ENCODE peak calls at places on chromosome 13, in ten cellular contexts. One of them, this sample, is unnamed.

GRCh38 chr13:102399791-102400618 is 1.8 kb downstream of the FGF14 start:
- DNase-seq in A549: peak; percentile 28
- DNase-seq in adrenal gland: peak; percentile 65
- DNase-seq in IMR-90: no peak
- DNase-seq in endothelial cell of umbilical vein: no peak
- DNase-seq in heart left ventricle: peak; percentile 37
- DNase-seq in uterus: peak; percentile 15
- DNase-seq in ovary: no peak
- DNase-seq in body of pancreas: peak; percentile 49
- DNase-seq in HCT116: no peak
- DNase-seq in this sample: no peak

GRCh38 chr13:26618726-26619125 is 61.2 kb downstream of the WASF3 start:
- DNase-seq in body of pancreas: no peak
- DNase-seq in heart left ventricle: no peak
- DNase-seq in A549: no peak
- DNase-seq in IMR-90: no peak
- DNase-seq in HCT116: no peak
- DNase-seq in ovary: no peak
- DNase-seq in adrenal gland: no peak
- DNase-seq in uterus: no peak
- DNase-seq in endothelial cell of umbilical vein: no peak
- DNase-seq in this sample: no peak

GRCh38 chr13:86689901-86690300 is 890.7 kb upstream of the SLITRK6 start:
- DNase-seq in ovary: no peak
- DNase-seq in uterus: no peak
- DNase-seq in heart left ventricle: no peak
- DNase-seq in IMR-90: no peak
- DNase-seq in HCT116: no peak
- DNase-seq in adrenal gland: no peak
- DNase-seq in endothelial cell of umbilical vein: no peak
- DNase-seq in body of pancreas: no peak
- DNase-seq in A549: no peak
- DNase-seq in this sample: no peak

GRCh38 chr13:111337206-111337605 is 16.8 kb downstream of the TEX29 start:
- DNase-seq in HCT116: no peak
- DNase-seq in adrenal gland: no peak
- DNase-seq in A549: no peak
- DNase-seq in endothelial cell of umbilical vein: no peak
- DNase-seq in ovary: no peak
- DNase-seq in body of pancreas: no peak
- DNase-seq in heart left ventricle: no peak
- DNase-seq in IMR-90: peak; percentile 96
- DNase-seq in uterus: no peak
- DNase-seq in this sample: no peak

GRCh38 chr13:51520524-51520923 is 63.7 kb upstream of the WDFY2 start:
- DNase-seq in endothelial cell of umbilical vein: no peak
- DNase-seq in IMR-90: peak; percentile 80
- DNase-seq in HCT116: no peak
- DNase-seq in body of pancreas: no peak
- DNase-seq in adrenal gland: no peak
- DNase-seq in A549: no peak
- DNase-seq in ovary: no peak
- DNase-seq in uterus: no peak
- DNase-seq in heart left ventricle: no peak
- DNase-seq in this sample: no peak

GRCh38 chr13:20136781-20137703 is 23.8 kb downstream of the GJA3 start:
- DNase-seq in uterus: no peak
- DNase-seq in ovary: no peak
- DNase-seq in IMR-90: no peak
- DNase-seq in heart left ventricle: no peak
- DNase-seq in adrenal gland: no peak
- DNase-seq in A549: peak; percentile 54
- DNase-seq in body of pancreas: peak; percentile 74
- DNase-seq in HCT116: no peak
- DNase-seq in endothelial cell of umbilical vein: no peak
- DNase-seq in this sample: no peak

GRCh38 chr13:33274264-33274663 is 11.3 kb downstream of the STARD13 start:
- DNase-seq in body of pancreas: no peak
- DNase-seq in IMR-90: no peak
- DNase-seq in uterus: no peak
- DNase-seq in heart left ventricle: no peak
- DNase-seq in adrenal gland: no peak
- DNase-seq in A549: no peak
- DNase-seq in HCT116: no peak
- DNase-seq in ovary: no peak
- DNase-seq in endothelial cell of umbilical vein: no peak
- DNase-seq in this sample: no peak

GRCh38 chr13:111204438-111205177 is 89.5 kb downstream of the ARHGEF7 start:
- DNase-seq in ovary: peak; percentile 85
- DNase-seq in IMR-90: peak; percentile 84
- DNase-seq in A549: no peak
- DNase-seq in body of pancreas: peak; percentile 39
- DNase-seq in adrenal gland: peak; percentile 80
- DNase-seq in endothelial cell of umbilical vein: peak; percentile 41
- DNase-seq in uterus: peak; percentile 66
- DNase-seq in HCT116: no peak
- DNase-seq in heart left ventricle: peak; percentile 83
- DNase-seq in this sample: peak; percentile 87

GRCh38 chr13:24184855-24185254 is 24.3 kb downstream of the SPATA13 start:
- DNase-seq in endothelial cell of umbilical vein: no peak
- DNase-seq in uterus: no peak
- DNase-seq in A549: no peak
- DNase-seq in ovary: no peak
- DNase-seq in body of pancreas: peak; percentile 57
- DNase-seq in adrenal gland: no peak
- DNase-seq in IMR-90: no peak
- DNase-seq in HCT116: no peak
- DNase-seq in heart left ventricle: no peak
- DNase-seq in this sample: no peak

GRCh38 chr13:95874286-95874685 is 178.9 kb downstream of the UGGT2 start:
- DNase-seq in A549: no peak
- DNase-seq in HCT116: no peak
- DNase-seq in adrenal gland: no peak
- DNase-seq in heart left ventricle: no peak
- DNase-seq in body of pancreas: no peak
- DNase-seq in IMR-90: peak; percentile 0
- DNase-seq in ovary: no peak
- DNase-seq in uterus: no peak
- DNase-seq in endothelial cell of umbilical vein: no peak
- DNase-seq in this sample: no peak

GRCh38 chr13:41388143-41388881 is 69.0 kb upstream of the RGCC start:
- DNase-seq in A549: no peak
- DNase-seq in adrenal gland: no peak
- DNase-seq in body of pancreas: peak; percentile 29
- DNase-seq in endothelial cell of umbilical vein: no peak
- DNase-seq in uterus: no peak
- DNase-seq in ovary: no peak
- DNase-seq in heart left ventricle: no peak
- DNase-seq in HCT116: no peak
- DNase-seq in IMR-90: no peak
- DNase-seq in this sample: no peak

GRCh38 chr13:33188093-33188882 is 97.3 kb downstream of the STARD13 start:
- DNase-seq in IMR-90: peak; percentile 57
- DNase-seq in heart left ventricle: no peak
- DNase-seq in A549: no peak
- DNase-seq in uterus: no peak
- DNase-seq in adrenal gland: no peak
- DNase-seq in body of pancreas: no peak
- DNase-seq in HCT116: no peak
- DNase-seq in endothelial cell of umbilical vein: peak; percentile 45
- DNase-seq in ovary: no peak
- DNase-seq in this sample: no peak

GRCh38 chr13:40052954-40053353 is 397.5 kb downstream of the COG6 start:
- DNase-seq in heart left ventricle: no peak
- DNase-seq in A549: no peak
- DNase-seq in ovary: no peak
- DNase-seq in uterus: no peak
- DNase-seq in endothelial cell of umbilical vein: no peak
- DNase-seq in IMR-90: no peak
- DNase-seq in adrenal gland: no peak
- DNase-seq in body of pancreas: no peak
- DNase-seq in HCT116: no peak
- DNase-seq in this sample: no peak

GRCh38 chr13:40043759-40044158 is 388.3 kb downstream of the COG6 start:
- DNase-seq in endothelial cell of umbilical vein: no peak
- DNase-seq in body of pancreas: no peak
- DNase-seq in HCT116: no peak
- DNase-seq in adrenal gland: no peak
- DNase-seq in A549: no peak
- DNase-seq in IMR-90: no peak
- DNase-seq in ovary: no peak
- DNase-seq in uterus: no peak
- DNase-seq in heart left ventricle: no peak
- DNase-seq in this sample: no peak

GRCh38 chr13:40048551-40048950 is 393.1 kb downstream of the COG6 start:
- DNase-seq in A549: no peak
- DNase-seq in endothelial cell of umbilical vein: no peak
- DNase-seq in ovary: no peak
- DNase-seq in IMR-90: no peak
- DNase-seq in adrenal gland: no peak
- DNase-seq in uterus: no peak
- DNase-seq in heart left ventricle: no peak
- DNase-seq in HCT116: no peak
- DNase-seq in body of pancreas: no peak
- DNase-seq in this sample: no peak

DNA sequence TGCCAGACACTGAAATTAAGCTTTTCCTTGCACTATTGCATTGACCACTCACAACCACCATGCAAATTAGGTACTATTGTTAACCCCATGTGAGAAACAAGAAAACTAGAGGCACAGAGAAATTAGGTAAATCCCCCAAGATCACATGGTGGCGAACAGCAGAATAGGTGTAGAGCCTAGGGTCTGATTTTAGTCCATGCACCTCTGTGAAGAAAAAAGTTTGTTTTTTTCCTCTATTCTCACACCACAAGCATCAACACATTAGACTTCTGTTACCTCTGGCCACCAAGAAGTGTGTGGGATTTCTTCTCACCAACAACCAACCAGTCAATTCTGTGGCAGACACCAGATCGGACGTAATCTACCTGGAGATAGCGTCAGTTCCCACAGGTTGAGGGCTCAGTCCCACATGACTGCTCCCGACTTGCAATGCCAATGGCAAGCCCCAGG is 391.9 kb downstream of the COG6 start:
- DNase-seq in body of pancreas: no peak
- DNase-seq in HCT116: no peak
- DNase-seq in IMR-90: no peak
- DNase-seq in endothelial cell of umbilical vein: no peak
- DNase-seq in uterus: no peak
- DNase-seq in heart left ventricle: no peak
- DNase-seq in ovary: no peak
- DNase-seq in A549: no peak
- DNase-seq in adrenal gland: no peak
- DNase-seq in this sample: no peak
- TF ChIP-seq POLR2A in body of pancreas: no peak
- TF ChIP-seq POLR2A in HCT116: no peak
- TF ChIP-seq POLR2A in IMR-90: no peak
- TF ChIP-seq POLR2A in endothelial cell of umbilical vein: no peak
- TF ChIP-seq POLR2A in uterus: no peak
- TF ChIP-seq POLR2A in heart left ventricle: no peak
- TF ChIP-seq POLR2A in ovary: no peak
- TF ChIP-seq POLR2A in A549: no peak
- TF ChIP-seq POLR2A in adrenal gland: no peak
- TF ChIP-seq POLR2A in this sample: no peak

GRCh38 chr13:49791214-49791752 is 1.2 kb downstream of the KPNA3 start:
- DNase-seq in A549: no peak
- DNase-seq in adrenal gland: no peak
- DNase-seq in heart left ventricle: no peak
- DNase-seq in HCT116: no peak
- DNase-seq in body of pancreas: peak; percentile 48
- DNase-seq in IMR-90: peak; percentile 35
- DNase-seq in ovary: no peak
- DNase-seq in endothelial cell of umbilical vein: peak; percentile 58
- DNase-seq in uterus: no peak
- DNase-seq in this sample: no peak

GRCh38 chr13:49791753-49792549 is 531 bp downstream of the KPNA3 start:
- DNase-seq in body of pancreas: peak; percentile 57
- DNase-seq in IMR-90: peak; percentile 36
- DNase-seq in ovary: peak; percentile 40
- DNase-seq in HCT116: no peak
- DNase-seq in heart left ventricle: peak; percentile 51
- DNase-seq in uterus: peak; percentile 45
- DNase-seq in adrenal gland: peak; percentile 74
- DNase-seq in endothelial cell of umbilical vein: no peak
- DNase-seq in A549: no peak
- DNase-seq in this sample: peak; percentile 22

GRCh38 chr13:49789961-49790360 is 2.5 kb downstream of the KPNA3 start:
- DNase-seq in heart left ventricle: no peak
- DNase-seq in uterus: no peak
- DNase-seq in adrenal gland: no peak
- DNase-seq in IMR-90: no peak
- DNase-seq in HCT116: no peak
- DNase-seq in ovary: no peak
- DNase-seq in A549: no peak
- DNase-seq in body of pancreas: no peak
- DNase-seq in endothelial cell of umbilical vein: no peak
- DNase-seq in this sample: no peak

GRCh38 chr13:49792550-49793324 is at the start of gene KPNA3:
- DNase-seq in HCT116: peak; percentile 91
- DNase-seq in ovary: peak; percentile 94
- DNase-seq in A549: peak; percentile 73
- DNase-seq in adrenal gland: peak; percentile 98
- DNase-seq in heart left ventricle: peak; percentile 98
- DNase-seq in body of pancreas: peak; percentile 98
- DNase-seq in uterus: peak; percentile 96
- DNase-seq in IMR-90: peak; percentile 96
- DNase-seq in endothelial cell of umbilical vein: peak; percentile 95
- DNase-seq in this sample: peak; percentile 94
- TF ChIP-seq CTCF in HCT116: no peak
- TF ChIP-seq CTCF in ovary: no peak
- TF ChIP-seq CTCF in A549: peak; percentile 29
- TF ChIP-seq CTCF in adrenal gland: no peak
- TF ChIP-seq CTCF in heart left ventricle: peak; percentile 27
- TF ChIP-seq CTCF in body of pancreas: peak; percentile 18
- TF ChIP-seq CTCF in uterus: peak; percentile 2
- TF ChIP-seq CTCF in IMR-90: no peak
- TF ChIP-seq CTCF in endothelial cell of umbilical vein: no peak
- TF ChIP-seq CTCF in this sample: no peak

GRCh38 chr13:37485766-37486165 is 112.8 kb downstream of the POSTN start:
- DNase-seq in A549: no peak
- DNase-seq in endothelial cell of umbilical vein: peak; percentile 27
- DNase-seq in uterus: no peak
- DNase-seq in ovary: no peak
- DNase-seq in heart left ventricle: no peak
- DNase-seq in HCT116: no peak
- DNase-seq in body of pancreas: no peak
- DNase-seq in IMR-90: peak; percentile 33
- DNase-seq in adrenal gland: no peak
- DNase-seq in this sample: no peak
- H3K4me3 ChIP-seq in A549: no peak overlapping the region
- H3K4me3 ChIP-seq in endothelial cell of umbilical vein: no peak overlapping the region
- H3K4me3 ChIP-seq in uterus: no peak overlapping the region
- H3K4me3 ChIP-seq in ovary: no peak overlapping the region
- H3K4me3 ChIP-seq in heart left ventricle: peak overlapping the region; percentile 3
- H3K4me3 ChIP-seq in HCT116: no peak overlapping the region
- H3K4me3 ChIP-seq in body of pancreas: no peak overlapping the region
- H3K4me3 ChIP-seq in IMR-90: no peak overlapping the region
- H3K4me3 ChIP-seq in adrenal gland: no peak overlapping the region
- H3K4me3 ChIP-seq in this sample: no peak overlapping the region

DNA sequence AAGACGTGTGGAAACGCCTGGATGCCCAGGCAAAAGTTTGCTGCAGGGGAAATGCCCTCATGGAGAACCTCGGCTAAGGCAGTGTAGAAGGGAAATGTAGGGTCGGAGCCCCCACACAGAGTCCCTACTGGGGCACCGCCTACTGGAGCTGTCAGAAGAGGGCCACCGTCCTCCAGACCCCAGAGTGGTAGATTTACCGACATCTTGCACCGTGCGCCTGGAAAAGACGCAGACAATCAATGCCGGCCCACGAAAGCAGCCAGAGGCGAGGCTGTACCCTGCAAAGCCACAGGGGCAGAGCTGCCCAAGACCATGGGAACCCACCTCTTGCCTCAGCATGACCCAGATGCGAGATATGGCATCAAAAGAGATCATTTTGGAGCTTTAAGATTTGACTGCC is 7.0 kb upstream of the EDNRB start:
- DNase-seq in endothelial cell of umbilical vein: no peak
- DNase-seq in body of pancreas: no peak
- DNase-seq in uterus: no peak
- DNase-seq in ovary: no peak
- DNase-seq in heart left ventricle: no peak
- DNase-seq in adrenal gland: no peak
- DNase-seq in A549: no peak
- DNase-seq in IMR-90: no peak
- DNase-seq in HCT116: no peak
- DNase-seq in this sample: no peak
- TF ChIP-seq POLR2A in endothelial cell of umbilical vein: no peak
- TF ChIP-seq POLR2A in body of pancreas: no peak
- TF ChIP-seq POLR2A in uterus: no peak
- TF ChIP-seq POLR2A in ovary: no peak
- TF ChIP-seq POLR2A in heart left ventricle: no peak
- TF ChIP-seq POLR2A in adrenal gland: no peak
- TF ChIP-seq POLR2A in A549: no peak
- TF ChIP-seq POLR2A in IMR-90: no peak
- TF ChIP-seq POLR2A in HCT116: no peak
- TF ChIP-seq POLR2A in this sample: no peak